ENCODE peak calls at places on chromosomes 12 and 14, in six cellular contexts. Z is foreskin keratinocyte, L is endothelial cell, M is neural progenitor cell, G is cardiac fibroblast, U is mammary epithelial cell. Y is an unnamed sample.

GRCh38 chr14:86865934-86866333 is 1127.0 kb downstream of the GALC start:
- DNase-seq in Z (no peak), L (no peak), M (no peak), G (no peak), U (no peak), Y (no peak)

GRCh38 chr14:80664576-80664975 is 277.0 kb downstream of the CEP128 start:
- DNase-seq in Z (no peak), L (no peak), M (no peak), G (no peak), U (no peak), Y (peak; percentile 59)

GRCh38 chr14:61911534-61911933 is 149.3 kb downstream of the SNAPC1 start:
- DNase-seq in Z (no peak), L (no peak), M (no peak), G (no peak), U (no peak), Y (no peak)

GRCh38 chr14:61498811-61499210 is 177.4 kb downstream of the PRKCH start:
- DNase-seq in Z (no peak), L (no peak), M (no peak), G (peak; percentile 91), U (no peak), Y (peak; percentile 81)

GRCh38 chr12:57173089-57173488 is 25.7 kb upstream of the LRP1-AS start:
- DNase-seq in Z (no peak), L (peak; percentile 65), M (peak; percentile 71), G (no peak), U (no peak), Y (no peak)

GRCh38 chr14:64715628-64716412 is 11.6 kb downstream of the PLEKHG3 start:
- DNase-seq in Z (no peak), L (peak; percentile 43), M (peak; percentile 65), G (no peak), U (peak; percentile 69), Y (no peak)

GRCh38 chr14:79011091-79011919 is 841.1 kb downstream of the NRXN3 start:
- DNase-seq in Z (peak; percentile 96), L (peak; percentile 28), M (peak; percentile 77), G (peak; percentile 91), U (peak; percentile 89), Y (peak; percentile 96)

GRCh38 chr14:92690171-92691011 is 58.0 kb downstream of the LGMN start:
- DNase-seq in Z (no peak), L (peak; percentile 47), M (no peak), G (peak; percentile 65), U (peak; percentile 41), Y (peak; percentile 64)

GRCh38 chr14:56730468-56731145 is 79.7 kb downstream of the OTX2 start:
- DNase-seq in Z (no peak), L (peak; percentile 34), M (peak; percentile 58), G (no peak), U (no peak), Y (no peak)

GRCh38 chr14:61365667-61366194 is 44.4 kb downstream of the PRKCH start:
- DNase-seq in Z (no peak), L (no peak), M (no peak), G (peak; percentile 61), U (no peak), Y (peak; percentile 38)

GRCh38 chr14:70955543-70956480 is 48.6 kb downstream of the PCNX1 start:
- DNase-seq in Z (no peak), L (no peak), M (peak; percentile 38), G (peak; percentile 61), U (no peak), Y (peak; percentile 23)

GRCh38 chr12:31369712-31370521 is 44.0 kb upstream of the SINHCAF start:
- DNase-seq in Z (peak; percentile 49), L (peak; percentile 30), M (peak; percentile 78), G (peak; percentile 63), U (no peak), Y (peak; percentile 79)

GRCh38 chr12:127619869-127620769 is 646.9 kb upstream of the TMEM132C start:
- DNase-seq in Z (no peak), L (no peak), M (peak; percentile 7), G (no peak), U (no peak), Y (no peak)

DNA sequence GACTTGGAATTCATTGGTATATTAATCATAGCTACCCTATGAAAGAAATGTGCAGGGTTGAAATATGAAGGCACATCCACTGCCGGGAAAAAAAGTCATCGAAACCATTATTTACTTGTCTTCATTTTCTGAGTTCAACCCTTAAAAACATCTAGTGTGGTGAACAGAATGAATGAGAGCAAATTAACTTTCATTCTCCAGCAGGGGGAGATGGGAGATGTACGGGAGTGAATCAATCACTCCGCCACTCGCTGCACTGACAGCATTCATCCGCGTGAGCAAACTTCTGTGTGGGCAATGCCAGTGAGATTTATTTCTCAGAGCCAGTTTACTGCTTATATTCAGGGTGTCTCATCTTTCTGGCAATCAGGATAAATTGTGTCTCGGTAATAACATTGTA is 463.5 kb upstream of the MIS18BP1 start:
- DNase-seq in Z (no peak), L (peak; percentile 9), M (peak; percentile 65), G (peak; percentile 7), U (no peak), Y (no peak)
- TF ChIP-seq CTCF in Z (peak; percentile 62), L (peak; percentile 62), M (peak; percentile 58), G (no peak), U (no peak), Y (peak; percentile 13)

DNA sequence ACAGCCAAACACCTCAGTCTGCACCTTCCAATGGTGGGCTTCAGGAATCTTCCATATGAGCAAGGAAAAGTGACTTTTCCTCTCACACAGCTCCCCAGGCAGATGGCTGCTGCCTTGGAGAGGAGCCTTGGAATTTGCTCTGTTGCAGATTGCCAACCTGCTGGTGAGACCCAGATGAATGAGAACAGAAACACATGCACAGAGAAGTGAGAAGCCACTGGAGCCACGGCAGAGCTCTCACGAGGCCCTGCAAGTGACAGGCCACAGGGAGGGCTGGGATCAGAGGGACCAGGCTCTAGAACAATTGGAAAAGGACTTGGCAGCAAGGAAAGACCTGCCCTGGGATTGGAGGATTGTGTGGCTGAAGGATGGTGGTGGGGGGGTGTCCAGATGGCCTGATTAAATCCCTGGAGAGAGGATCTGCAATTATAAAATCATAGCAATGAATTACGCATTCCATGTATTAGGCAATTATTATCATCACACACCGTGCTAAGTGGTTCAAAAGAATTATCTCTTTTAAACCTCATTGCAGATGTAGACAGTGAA is 84.9 kb upstream of the PWP1 start:
- DNase-seq in Z (no peak), L (no peak), M (no peak), G (no peak), U (no peak), Y (no peak)
- TF ChIP-seq CTCF in Z (no peak), L (no peak), M (no peak), G (no peak), U (no peak), Y (no peak)

DNA sequence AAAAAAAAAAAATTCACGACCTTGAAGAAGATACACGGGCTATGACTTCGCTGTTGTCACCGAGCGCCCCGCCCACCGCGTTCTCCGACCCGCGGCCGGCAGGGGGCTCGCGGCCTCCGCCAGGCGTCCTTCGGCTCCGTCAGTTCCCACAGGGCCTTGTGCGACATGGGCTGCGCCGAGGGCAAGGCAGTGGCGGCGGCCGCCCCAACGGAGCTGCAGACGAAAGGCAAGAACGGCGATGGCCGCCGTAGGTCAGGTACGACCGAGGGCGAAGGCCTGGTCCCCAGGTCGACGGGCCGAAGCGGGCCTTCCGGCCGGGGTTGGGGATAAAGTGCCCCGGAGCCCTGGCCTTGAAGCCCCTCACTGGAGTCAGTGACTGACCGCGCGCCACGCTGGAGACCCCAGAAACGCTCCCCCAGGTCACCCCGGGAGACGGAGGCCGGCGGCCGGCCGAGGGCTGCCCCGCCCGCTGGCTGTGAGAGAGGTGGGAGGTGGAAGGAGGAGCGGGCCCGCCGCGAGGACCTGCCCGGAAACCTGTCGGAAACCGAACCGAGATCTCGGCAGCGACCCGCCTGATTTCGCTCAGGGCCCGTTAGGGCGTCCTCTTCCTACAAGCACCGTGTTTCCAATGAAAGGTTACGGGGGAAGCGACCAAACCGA is at the start of gene TXNRD1:
- DNase-seq in Z (no peak), L (peak; percentile 84), M (peak; percentile 94), G (peak; percentile 81), U (peak; percentile 58), Y (peak; percentile 55)
- TF ChIP-seq CTCF in Z (peak; percentile 97), L (peak; percentile 71), M (peak; percentile 86), G (peak; percentile 54), U (peak; percentile 53), Y (peak; percentile 93)

DNA sequence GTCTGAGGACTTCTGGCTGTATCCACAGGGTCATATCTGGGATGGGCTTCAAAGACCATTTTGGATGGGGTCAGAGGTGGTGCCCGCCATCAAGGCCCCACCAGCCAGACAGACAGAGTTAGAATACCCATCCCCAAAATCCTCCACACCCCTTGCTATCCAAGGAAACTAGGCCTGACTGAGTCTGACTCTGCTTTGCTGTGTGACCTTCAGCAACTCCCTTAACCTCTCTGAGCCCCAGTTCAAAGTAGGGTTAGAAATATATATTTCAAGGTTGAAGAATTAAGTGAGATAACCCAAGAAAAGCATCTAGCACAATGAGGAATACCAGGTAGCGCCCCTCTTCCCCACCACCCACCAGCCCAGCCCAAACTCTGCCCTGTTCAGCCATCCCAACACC is 20.3 kb downstream of the BCL11B start:
- DNase-seq in Z (no peak), L (no peak), M (no peak), G (no peak), U (no peak), Y (no peak)
- TF ChIP-seq CTCF in Z (no peak), L (no peak), M (no peak), G (no peak), U (no peak), Y (no peak)

GRCh38 chr12:111692575-111693210 is 6.8 kb downstream of the ACAD10 start:
- DNase-seq in Z (no peak), L (peak; percentile 28), M (no peak), G (peak; percentile 39), U (no peak), Y (no peak)
- TF ChIP-seq CTCF in Z (peak; percentile 34), L (peak; percentile 26), M (peak; percentile 22), G (peak; percentile 33), U (no peak), Y (peak; percentile 24)

DNA sequence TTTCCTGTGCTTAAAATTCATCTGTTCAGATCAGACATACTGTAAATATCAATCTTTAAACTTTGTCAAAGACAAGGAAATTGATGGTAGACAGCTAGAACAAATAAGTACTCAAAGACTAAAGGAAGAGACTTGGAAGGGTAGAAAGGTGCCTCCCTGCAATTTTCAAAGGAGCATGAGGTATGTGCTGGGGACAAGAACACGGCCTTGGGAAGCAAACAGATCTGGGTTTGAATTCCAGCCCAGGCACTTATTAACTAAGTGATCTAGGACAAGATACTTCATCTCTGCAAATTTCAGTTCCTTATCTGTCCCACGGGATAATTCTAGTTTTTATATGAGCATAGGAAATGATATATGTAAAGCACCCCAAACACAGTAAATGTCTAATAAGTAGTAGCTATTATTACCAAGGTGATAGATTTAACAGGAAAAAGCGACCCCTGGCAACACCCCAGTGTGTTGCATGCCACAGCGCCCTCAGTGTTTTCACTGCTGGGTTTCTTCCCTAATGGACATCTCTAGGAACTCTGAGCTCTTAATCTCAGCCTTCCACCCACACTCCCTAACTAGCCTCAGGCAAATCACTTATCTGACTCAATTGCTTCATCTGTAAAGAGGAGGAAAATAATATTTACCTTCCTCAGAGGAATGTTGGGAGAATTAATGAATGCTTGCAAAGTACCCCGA is 44.7 kb upstream of the BMP4 start:
- DNase-seq in Z (no peak), L (no peak), M (peak; percentile 34), G (no peak), U (no peak), Y (peak; percentile 47)
- TF ChIP-seq CTCF in Z (peak; percentile 36), L (no peak), M (peak; percentile 34), G (no peak), U (no peak), Y (peak; percentile 9)

Y was measured in bronchial epithelial cell.